ENCODE peak calls at places on chromosomes 2 and 18, in five cellular contexts. X is bronchial epithelial cell; C is HFF-Myc; L is CD8-positive, alpha-beta T cell; I is MM.1S. R is an unnamed sample.

GRCh38 chr2:69742170-69742952 is 427 bp downstream of the ANXA4 start:
- DNase-seq in L (no peak), I (no peak), C (no peak), X (no peak), R (no peak)

GRCh38 chr2:127158614-127159290 is 51.8 kb upstream of the BIN1 start:
- DNase-seq in X (no peak), L (no peak), I (no peak), C (no peak), R (no peak)

GRCh38 chr18:35964319-35964718 is 8.2 kb upstream of the RMP24 start:
- DNase-seq in L (no peak), C (no peak), I (no peak), X (no peak), R (no peak)

GRCh38 chr2:64367444-64367843 is 86.5 kb upstream of the LGALSL start:
- DNase-seq in C (no peak), I (no peak), X (no peak), L (no peak), R (no peak)

GRCh38 chr2:175880-176800 is 87.7 kb downstream of the SH3YL1 start:
- DNase-seq in X (no peak), C (peak), I (no peak), L (peak), R (peak)

GRCh38 chr2:54632733-54633692 is 90.4 kb upstream of the EML6 start:
- DNase-seq in X (peak), I (no peak), L (no peak), C (no peak), R (no peak)

GRCh38 chr2:27461118-27461517 is 18.9 kb downstream of the KRTCAP3 start:
- DNase-seq in L (no peak), C (no peak), X (no peak), I (no peak), R (no peak)

GRCh38 chr18:70640336-70640887 is 351.6 kb downstream of the SOCS6 start:
- DNase-seq in L (no peak), X (no peak), I (peak), C (no peak), R (no peak)

GRCh38 chr2:191678437-191679110 is 638 bp downstream of the NABP1 start:
- DNase-seq in L (peak), X (peak), I (peak), C (no peak), R (peak)

GRCh38 chr2:45102141-45102540 is 92.9 kb upstream of the SIX2 start:
- DNase-seq in L (no peak), C (no peak), I (no peak), X (peak), R (no peak)

GRCh38 chr18:41396861-41397260 is 558.2 kb upstream of the PIK3C3 start:
- DNase-seq in L (no peak), C (no peak), X (peak), I (no peak), R (no peak)

GRCh38 chr2:98768765-98769476 is 38.0 kb upstream of the MGAT4A start:
- DNase-seq in C (no peak), I (no peak), X (peak), L (no peak), R (no peak)

GRCh38 chr2:165803123-165803760 is 9.2 kb upstream of the GALNT3 start:
- DNase-seq in X (no peak), C (no peak), L (no peak), I (no peak), R (no peak)

GRCh38 chr2:71882949-71883472 is 264.7 kb downstream of the CYP26B1 start:
- DNase-seq in I (peak), C (peak), X (peak), L (no peak), R (peak)

GRCh38 chr2:65070172-65070830 is 14.1 kb downstream of the CEP68 start:
- DNase-seq in I (no peak), C (peak), L (no peak), X (peak), R (no peak)

GRCh38 chr2:220143336-220143735 is 515.9 kb downstream of the SLC4A3 start:
- DNase-seq in C (peak), L (no peak), X (peak), I (no peak), R (no peak)

GRCh38 chr2:15808221-15808574 is 132.2 kb upstream of the MYCN start:
- DNase-seq in X (no peak), I (no peak), L (no peak), C (no peak), R (no peak)

GRCh38 chr2:26245810-26246209 is 1.1 kb downstream of the HADHB start:
- DNase-seq in I (peak), C (no peak), L (no peak), X (no peak), R (no peak)

GRCh38 chr2:85823951-85824350 is 64.8 kb downstream of the ST3GAL5 start:
- DNase-seq in C (no peak), I (no peak), X (no peak), L (no peak), R (no peak)

GRCh38 chr18:78753240-78753639 is 226.4 kb upstream of the SALL3 start:
- DNase-seq in X (no peak), L (no peak), C (no peak), I (no peak), R (no peak)

GRCh38 chr2:207390302-207391095 is 139.3 kb upstream of the CREB1 start:
- DNase-seq in I (no peak), C (no peak), X (no peak), L (no peak), R (no peak)

GRCh38 chr2:85247591-85247990 is 80.2 kb downstream of the TGOLN2 start:
- DNase-seq in I (no peak), C (peak), X (no peak), L (no peak), R (no peak)

GRCh38 chr2:232875256-232876070 is 5.4 kb downstream of the SNORC start:
- DNase-seq in L (no peak), C (no peak), I (no peak), X (no peak), R (no peak)

GRCh38 chr18:79393181-79393598 is 2.5 kb upstream of the NFATC1 start:
- DNase-seq in C (no peak), I (no peak), L (no peak), X (no peak), R (no peak)

GRCh38 chr18:45456076-45457066 is 158.9 kb upstream of the SLC14A2 start:
- DNase-seq in X (no peak), I (no peak), C (no peak), L (no peak), R (no peak)

GRCh38 chr18:22604390-22604985 is 186.8 kb upstream of the CTAGE1 start:
- DNase-seq in C (no peak), X (peak), L (no peak), I (no peak), R (no peak)

GRCh38 chr2:144165599-144166250 is 354.2 kb downstream of the ZEB2 start:
- DNase-seq in X (peak), L (no peak), C (no peak), I (no peak), R (no peak)

GRCh38 chr2:187580462-187581124 is 26.4 kb upstream of the TFPI start:
- DNase-seq in X (peak), L (no peak), I (peak), C (peak), R (no peak)
- TF ChIP-seq CTCF in X (peak), L (no peak), I (peak), C (peak), R (no peak)

GRCh38 chr18:33612632-33613031 is 34.6 kb downstream of the ASXL3 start:
- DNase-seq in C (no peak), L (no peak), I (no peak), X (no peak), R (no peak)

GRCh38 chr18:33611525-33612135 is 33.6 kb downstream of the ASXL3 start:
- DNase-seq in X (no peak), C (no peak), L (no peak), I (no peak), R (no peak)

GRCh38 chr18:33616556-33616955 is 38.5 kb downstream of the ASXL3 start:
- DNase-seq in C (no peak), I (no peak), L (no peak), X (no peak), R (no peak)
- TF ChIP-seq CTCF in C (no peak), I (no peak), L (no peak), X (no peak), R (no peak)

DNA sequence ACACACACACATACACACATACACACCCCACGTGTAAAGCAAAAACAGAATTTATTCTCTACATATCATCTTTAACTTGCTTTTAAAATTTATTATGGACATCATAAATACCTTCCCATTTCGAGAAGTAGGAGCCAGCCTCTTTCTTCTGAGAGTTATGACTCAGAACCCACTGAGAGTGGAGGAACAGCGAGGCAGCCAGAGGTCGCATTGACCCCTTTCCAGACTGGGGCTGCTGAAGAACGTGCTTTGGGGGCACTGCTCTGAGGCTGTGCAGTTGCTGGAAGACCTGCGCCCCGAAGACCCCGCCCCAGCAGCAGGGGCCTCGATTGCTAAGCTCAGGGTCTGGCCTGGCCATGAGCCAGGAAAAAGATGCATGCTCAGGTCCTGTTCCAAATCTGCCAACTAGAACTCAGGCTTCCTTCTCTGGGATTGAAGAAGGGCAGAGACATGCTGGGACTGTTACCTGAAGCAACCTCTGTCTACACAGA is 133.8 kb upstream of the TWIST2 start:
- DNase-seq in I (no peak), X (no peak), L (no peak), C (no peak), R (no peak)
- TF ChIP-seq CTCF in I (no peak), X (no peak), L (no peak), C (no peak), R (no peak)

GRCh38 chr2:102268529-102269524 is 42.5 kb upstream of the IL1RL1 start:
- DNase-seq in C (no peak), L (no peak), X (no peak), I (no peak), R (no peak)

GRCh38 chr2:102267774-102268173 is 43.6 kb upstream of the IL1RL1 start:
- DNase-seq in L (no peak), I (no peak), X (no peak), C (no peak), R (no peak)

GRCh38 chr2:102262218-102263129 is 48.9 kb upstream of the IL1RL1 start:
- DNase-seq in L (no peak), C (no peak), I (no peak), X (no peak), R (no peak)

GRCh38 chr2:102264952-102265351 is 46.4 kb upstream of the IL1RL1 start:
- DNase-seq in L (no peak), X (no peak), C (no peak), I (no peak), R (no peak)

DNA sequence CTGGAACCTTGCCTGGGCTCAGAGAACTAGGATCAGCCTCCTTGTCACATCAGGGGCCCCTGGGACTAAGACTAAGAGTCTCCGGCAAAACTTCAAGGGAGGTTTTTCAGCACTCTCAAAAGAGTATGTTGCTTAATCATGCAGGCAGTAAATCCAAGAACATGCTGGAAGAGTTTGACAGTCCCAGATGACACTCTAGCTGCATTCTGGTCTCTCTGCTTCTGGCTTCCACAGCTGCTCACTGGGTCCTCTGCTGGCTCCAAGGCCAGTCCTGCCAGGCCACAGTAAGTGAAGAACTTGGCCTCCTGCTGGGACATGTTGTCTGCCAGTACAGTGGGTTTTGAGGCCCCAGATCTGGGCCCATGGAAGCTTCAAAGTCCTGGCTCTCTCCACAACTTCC is 45.2 kb upstream of the IL1RL1 start:
- DNase-seq in C (no peak), I (no peak), X (no peak), L (no peak), R (no peak)
- TF ChIP-seq CTCF in C (no peak), I (no peak), X (no peak), L (no peak), R (no peak)

DNA sequence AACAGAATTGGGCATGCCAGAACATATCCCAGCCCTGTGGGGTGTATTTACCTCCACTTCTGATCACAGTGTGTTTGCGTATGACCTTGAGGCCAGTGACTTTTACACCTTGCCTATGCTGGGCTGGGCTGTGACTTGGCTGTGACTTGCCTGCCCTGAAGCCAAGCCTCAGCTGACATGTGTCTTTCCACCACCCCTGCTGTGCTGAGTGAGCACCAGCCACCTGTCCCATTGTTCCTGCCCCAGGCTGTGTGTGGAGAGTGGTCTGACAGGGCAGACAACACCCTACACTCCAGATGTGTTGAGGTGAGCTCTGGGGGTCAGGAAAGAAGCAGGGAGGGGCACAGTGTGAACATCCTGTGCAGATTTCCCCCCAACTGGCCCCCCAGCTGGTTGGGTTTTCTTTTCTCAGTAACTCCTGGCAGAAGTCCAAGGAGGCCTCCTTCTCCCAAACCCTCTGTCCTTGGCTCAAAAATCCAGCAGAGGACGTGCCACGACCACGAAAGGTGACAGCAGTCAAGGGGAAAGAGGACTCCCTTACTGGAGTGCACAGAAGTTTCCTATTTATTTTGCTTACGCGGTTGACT is 5.1 kb upstream of the STEAP3 start:
- DNase-seq in C (peak), I (no peak), X (peak), L (no peak), R (no peak)
- TF ChIP-seq CTCF in C (peak), I (no peak), X (peak), L (no peak), R (no peak)

GRCh38 chr2:10817413-10817812 is 4.8 kb upstream of the PDIA6 start:
- DNase-seq in C (no peak), I (no peak), L (no peak), X (no peak), R (no peak)
- TF ChIP-seq CTCF in C (peak), I (peak), L (peak), X (peak), R (no peak)

R was measured in natural killer cell.